ENCODE peak calls at places on chromosomes 7 and 10, in seven cellular contexts. One of them, this sample, is unnamed.

GRCh38 chr7:36207451-36208291 is 54.6 kb downstream of the EEPD1 start:
- DNase-seq in CD8-positive, alpha-beta T cell: peak
- DNase-seq in ELR: peak
- DNase-seq in nephron progenitor cell: no peak
- DNase-seq in LHCN-M2: no peak
- DNase-seq in cerebellar cortex: peak
- DNase-seq in stimulated activated CD4-positive, alpha-beta T cell treated with anti-CD3 and anti-CD28 coated beads, Interleukin-12 subunit alpha, Interleukin-12 subunit beta, amount 100 ng/mL, for 4 hours: no peak
- DNase-seq in this sample: peak

GRCh38 chr7:159020987-159021386 is 123.7 kb downstream of the VIPR2 start:
- DNase-seq in CD8-positive, alpha-beta T cell: no peak
- DNase-seq in ELR: no peak
- DNase-seq in nephron progenitor cell: peak
- DNase-seq in LHCN-M2: no peak
- DNase-seq in cerebellar cortex: peak
- DNase-seq in stimulated activated CD4-positive, alpha-beta T cell treated with anti-CD3 and anti-CD28 coated beads, Interleukin-12 subunit alpha, Interleukin-12 subunit beta, amount 100 ng/mL, for 4 hours: no peak
- DNase-seq in this sample: no peak

GRCh38 chr7:47000561-47000960 is 581.4 kb downstream of the TNS3 start:
- DNase-seq in CD8-positive, alpha-beta T cell: no peak
- DNase-seq in ELR: no peak
- DNase-seq in nephron progenitor cell: no peak
- DNase-seq in LHCN-M2: peak
- DNase-seq in cerebellar cortex: no peak
- DNase-seq in stimulated activated CD4-positive, alpha-beta T cell treated with anti-CD3 and anti-CD28 coated beads, Interleukin-12 subunit alpha, Interleukin-12 subunit beta, amount 100 ng/mL, for 4 hours: no peak
- DNase-seq in this sample: no peak

GRCh38 chr7:151425670-151426075 is 14.3 kb downstream of the CRYGN start:
- DNase-seq in CD8-positive, alpha-beta T cell: no peak
- DNase-seq in ELR: peak
- DNase-seq in nephron progenitor cell: no peak
- DNase-seq in LHCN-M2: peak
- DNase-seq in cerebellar cortex: no peak
- DNase-seq in stimulated activated CD4-positive, alpha-beta T cell treated with anti-CD3 and anti-CD28 coated beads, Interleukin-12 subunit alpha, Interleukin-12 subunit beta, amount 100 ng/mL, for 4 hours: no peak
- DNase-seq in this sample: no peak

GRCh38 chr7:102377-102711 is 90.0 kb upstream of the FAM20C start:
- DNase-seq in CD8-positive, alpha-beta T cell: no peak
- DNase-seq in ELR: no peak
- DNase-seq in nephron progenitor cell: no peak
- DNase-seq in LHCN-M2: no peak
- DNase-seq in cerebellar cortex: no peak
- DNase-seq in stimulated activated CD4-positive, alpha-beta T cell treated with anti-CD3 and anti-CD28 coated beads, Interleukin-12 subunit alpha, Interleukin-12 subunit beta, amount 100 ng/mL, for 4 hours: no peak
- DNase-seq in this sample: no peak

GRCh38 chr10:77109470-77109994 is 528.1 kb downstream of the KCNMA1 start:
- DNase-seq in CD8-positive, alpha-beta T cell: no peak
- DNase-seq in ELR: no peak
- DNase-seq in nephron progenitor cell: no peak
- DNase-seq in LHCN-M2: no peak
- DNase-seq in cerebellar cortex: no peak
- DNase-seq in stimulated activated CD4-positive, alpha-beta T cell treated with anti-CD3 and anti-CD28 coated beads, Interleukin-12 subunit alpha, Interleukin-12 subunit beta, amount 100 ng/mL, for 4 hours: no peak
- DNase-seq in this sample: no peak

GRCh38 chr10:49187044-49187484 is 1.1 kb downstream of the TMEM273 start:
- DNase-seq in CD8-positive, alpha-beta T cell: no peak
- DNase-seq in ELR: no peak
- DNase-seq in nephron progenitor cell: no peak
- DNase-seq in LHCN-M2: no peak
- DNase-seq in cerebellar cortex: no peak
- DNase-seq in stimulated activated CD4-positive, alpha-beta T cell treated with anti-CD3 and anti-CD28 coated beads, Interleukin-12 subunit alpha, Interleukin-12 subunit beta, amount 100 ng/mL, for 4 hours: no peak
- DNase-seq in this sample: no peak

GRCh38 chr7:65325793-65326432 is 47.7 kb upstream of the ZNF92 start:
- DNase-seq in CD8-positive, alpha-beta T cell: no peak
- DNase-seq in ELR: peak
- DNase-seq in nephron progenitor cell: no peak
- DNase-seq in LHCN-M2: no peak
- DNase-seq in cerebellar cortex: no peak
- DNase-seq in stimulated activated CD4-positive, alpha-beta T cell treated with anti-CD3 and anti-CD28 coated beads, Interleukin-12 subunit alpha, Interleukin-12 subunit beta, amount 100 ng/mL, for 4 hours: no peak
- DNase-seq in this sample: no peak

GRCh38 chr10:79313911-79314439 is 33.3 kb upstream of the PPIF start:
- DNase-seq in CD8-positive, alpha-beta T cell: no peak
- DNase-seq in ELR: no peak
- DNase-seq in nephron progenitor cell: no peak
- DNase-seq in LHCN-M2: no peak
- DNase-seq in cerebellar cortex: no peak
- DNase-seq in stimulated activated CD4-positive, alpha-beta T cell treated with anti-CD3 and anti-CD28 coated beads, Interleukin-12 subunit alpha, Interleukin-12 subunit beta, amount 100 ng/mL, for 4 hours: no peak
- DNase-seq in this sample: peak

This sample was measured in right cardiac atrium.